ENCODE peak calls at places on chromosome 3, in five cellular contexts. One of them, this sample, is unnamed.

GRCh38 chr3:11558002-11558401 is 85.7 kb downstream of the VGLL4 start:
- DNase-seq in H1: no peak
- DNase-seq in NT2/D1: no peak
- DNase-seq in HepG2: no peak
- DNase-seq in GM12878: no peak
- DNase-seq in this sample: no peak

GRCh38 chr3:187211532-187212274 is 14.4 kb downstream of the RTP1 start:
- DNase-seq in H1: no peak
- DNase-seq in GM12878: no peak
- DNase-seq in NT2/D1: no peak
- DNase-seq in HepG2: no peak
- DNase-seq in this sample: no peak

GRCh38 chr3:33750216-33750558 is 32.1 kb upstream of the CLASP2 start:
- DNase-seq in GM12878: no peak
- DNase-seq in HepG2: no peak
- DNase-seq in H1: no peak
- DNase-seq in NT2/D1: no peak
- DNase-seq in this sample: no peak

GRCh38 chr3:38039899-38040261 is 872 bp downstream of the DLEC1 start:
- DNase-seq in NT2/D1: no peak
- DNase-seq in H1: no peak
- DNase-seq in GM12878: peak
- DNase-seq in HepG2: no peak
- DNase-seq in this sample: no peak

GRCh38 chr3:69282191-69282590 is 103.7 kb downstream of the FRMD4B start:
- DNase-seq in HepG2: no peak
- DNase-seq in NT2/D1: no peak
- DNase-seq in GM12878: no peak
- DNase-seq in H1: no peak
- DNase-seq in this sample: no peak

GRCh38 chr3:179421500-179421899 is 29.8 kb downstream of the GNB4 start:
- DNase-seq in H1: no peak
- DNase-seq in HepG2: no peak
- DNase-seq in GM12878: no peak
- DNase-seq in NT2/D1: no peak
- DNase-seq in this sample: no peak

GRCh38 chr3:71047616-71048531 is 535.7 kb downstream of the FOXP1 start:
- DNase-seq in NT2/D1: no peak
- DNase-seq in GM12878: no peak
- DNase-seq in H1: no peak
- DNase-seq in HepG2: no peak
- DNase-seq in this sample: no peak

GRCh38 chr3:197082871-197083270 is 53.3 kb upstream of the MELTF start:
- DNase-seq in H1: no peak
- DNase-seq in NT2/D1: no peak
- DNase-seq in GM12878: no peak
- DNase-seq in HepG2: no peak
- DNase-seq in this sample: no peak

GRCh38 chr3:2589336-2589969 is 490.8 kb downstream of the CNTN4 start:
- DNase-seq in HepG2: no peak
- DNase-seq in NT2/D1: no peak
- DNase-seq in GM12878: no peak
- DNase-seq in H1: no peak
- DNase-seq in this sample: no peak

GRCh38 chr3:28191363-28191762 is 50.1 kb upstream of the CMC1 start:
- DNase-seq in GM12878: no peak
- DNase-seq in NT2/D1: no peak
- DNase-seq in H1: no peak
- DNase-seq in HepG2: no peak
- DNase-seq in this sample: no peak

DNA sequence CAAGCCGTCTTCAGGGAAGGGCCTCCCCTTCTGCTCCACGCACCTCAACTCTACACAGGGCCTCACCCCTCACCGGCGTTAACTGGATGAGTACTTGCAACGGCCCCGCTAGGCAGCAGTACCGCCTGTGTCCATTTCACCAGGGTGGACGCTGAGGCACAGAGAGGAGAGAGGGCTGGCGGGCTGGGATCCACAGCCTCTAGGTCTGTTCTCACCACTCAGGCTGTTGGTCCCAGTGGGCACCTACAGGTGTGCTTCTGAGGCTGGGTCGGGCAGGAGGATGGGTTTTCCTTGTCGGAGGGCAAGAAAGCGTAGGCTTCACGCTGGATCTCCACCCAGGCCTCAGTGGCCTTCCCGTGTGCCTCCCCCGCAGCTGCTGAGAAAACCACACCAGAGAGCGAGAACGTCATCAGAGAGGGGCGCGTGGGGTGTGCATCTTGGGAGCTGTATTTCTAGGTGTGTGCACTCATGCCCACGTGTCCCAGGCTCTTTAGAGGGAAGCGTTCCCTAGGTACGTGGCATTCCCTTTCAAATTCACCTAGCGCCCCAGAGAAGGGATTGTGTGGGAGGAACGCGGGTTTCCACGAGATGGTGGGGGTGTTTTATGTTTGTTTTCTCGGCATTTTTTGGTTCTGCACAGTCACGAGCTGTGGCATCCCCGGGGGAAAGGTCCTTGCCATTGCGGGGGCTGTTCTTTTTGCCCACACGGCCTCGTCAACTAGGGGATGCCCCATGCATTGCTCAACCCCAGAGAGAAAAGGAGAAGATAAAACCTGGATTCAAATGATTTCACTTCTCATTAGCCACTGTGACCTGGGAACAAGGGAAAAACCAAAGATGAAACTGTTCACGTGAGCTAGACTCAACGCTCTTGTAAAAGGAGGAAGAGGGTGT is 67.7 kb downstream of the MGLL start:
- DNase-seq in NT2/D1: no peak
- DNase-seq in HepG2: no peak
- DNase-seq in GM12878: peak
- DNase-seq in H1: no peak
- DNase-seq in this sample: no peak
- TF ChIP-seq SUZ12 in NT2/D1: no peak
- TF ChIP-seq SUZ12 in HepG2: no peak
- TF ChIP-seq SUZ12 in GM12878: no peak
- TF ChIP-seq SUZ12 in H1: no peak
- TF ChIP-seq SUZ12 in this sample: no peak

DNA sequence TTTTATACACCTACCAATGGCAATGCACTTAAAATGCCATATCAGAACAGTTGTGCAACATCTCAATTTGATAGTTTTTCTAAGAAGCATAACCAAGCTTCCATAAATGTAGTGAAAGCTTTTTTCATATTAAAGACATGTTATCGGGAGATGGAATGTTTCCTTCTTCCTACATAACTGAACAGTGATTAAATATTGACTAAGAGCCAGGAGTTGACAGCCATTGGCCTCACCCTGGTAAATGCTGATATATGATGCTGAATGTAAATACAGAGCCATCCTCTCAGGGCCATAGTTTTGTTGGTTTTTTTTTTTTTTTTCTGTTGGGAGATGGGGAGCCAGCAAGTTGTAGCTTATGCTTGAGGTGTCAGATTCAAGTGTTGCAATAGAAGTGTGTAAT is 203.4 kb upstream of the IL12A start:
- DNase-seq in GM12878: no peak
- DNase-seq in HepG2: peak
- DNase-seq in H1: no peak
- DNase-seq in NT2/D1: no peak
- DNase-seq in this sample: no peak
- TF ChIP-seq SUZ12 in GM12878: no peak
- TF ChIP-seq SUZ12 in HepG2: no peak
- TF ChIP-seq SUZ12 in H1: no peak
- TF ChIP-seq SUZ12 in NT2/D1: no peak
- TF ChIP-seq SUZ12 in this sample: no peak

DNA sequence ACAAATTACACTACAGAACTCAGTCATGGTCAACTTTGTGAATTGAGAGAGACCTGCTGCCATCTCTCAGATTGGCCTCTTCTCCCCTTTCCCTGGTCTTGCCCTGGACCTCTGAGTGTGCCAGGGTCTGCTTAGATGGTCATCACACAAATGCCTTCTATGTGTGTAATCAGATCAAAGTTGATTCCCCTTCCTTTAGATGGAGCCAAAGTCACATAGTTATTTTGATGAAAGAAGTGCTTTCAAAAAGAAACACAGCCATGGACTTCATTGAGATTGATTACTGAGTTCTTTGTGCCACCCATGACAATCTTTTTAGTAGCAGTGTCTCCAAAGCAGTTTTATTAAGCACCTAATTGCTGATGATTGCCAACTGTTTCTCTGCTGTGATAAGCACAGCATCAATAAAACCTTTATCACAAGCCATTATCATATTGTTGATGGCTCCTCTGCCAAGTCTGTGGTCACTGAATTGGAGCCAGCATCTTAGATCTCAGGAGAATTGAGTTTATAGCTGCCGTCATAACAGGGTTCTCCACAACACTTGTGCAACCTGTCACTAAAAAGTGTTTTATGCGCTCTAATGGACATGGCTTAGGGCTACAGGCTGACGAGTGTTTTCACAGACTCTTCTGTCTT is 149.7 kb upstream of the NUDT16 start:
- DNase-seq in HepG2: peak
- DNase-seq in NT2/D1: no peak
- DNase-seq in GM12878: no peak
- DNase-seq in H1: no peak
- DNase-seq in this sample: no peak
- TF ChIP-seq SUZ12 in HepG2: no peak
- TF ChIP-seq SUZ12 in NT2/D1: no peak
- TF ChIP-seq SUZ12 in GM12878: no peak
- TF ChIP-seq SUZ12 in H1: no peak
- TF ChIP-seq SUZ12 in this sample: no peak

DNA sequence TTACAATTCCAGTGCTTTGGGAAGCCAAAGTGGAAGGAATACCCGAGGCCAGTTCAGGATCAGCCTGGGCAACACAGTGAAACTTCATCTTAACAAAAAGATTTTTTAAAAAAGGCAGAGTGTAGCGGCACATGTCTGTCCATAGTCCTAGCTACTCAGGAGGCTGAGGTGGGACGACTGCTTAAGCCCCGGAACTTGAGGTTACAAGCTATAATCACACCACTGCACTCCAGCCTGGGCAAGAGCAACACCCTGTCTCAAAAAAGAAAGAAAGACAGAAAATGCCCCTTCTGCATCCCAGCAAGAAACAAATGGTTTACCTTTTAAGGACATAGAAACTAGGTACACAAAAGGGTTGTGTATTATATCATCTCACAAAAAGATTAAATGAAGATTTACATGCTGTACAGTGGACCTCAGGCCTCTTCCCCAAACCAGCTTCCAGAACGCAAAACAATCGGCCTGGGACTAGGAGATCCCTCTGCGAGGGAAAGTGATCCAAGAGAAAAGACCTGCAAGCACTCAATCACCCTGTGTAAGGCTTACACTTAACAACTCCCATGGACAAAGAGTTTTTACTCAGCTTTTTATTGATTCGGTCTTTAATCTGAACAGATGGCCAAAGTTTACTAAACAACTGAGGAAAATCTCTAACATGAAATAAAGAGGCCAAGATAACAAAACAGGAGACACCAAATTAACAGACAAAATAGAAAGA is 21.2 kb downstream of the TFDP2 start:
- DNase-seq in H1: no peak
- DNase-seq in NT2/D1: no peak
- DNase-seq in HepG2: no peak
- DNase-seq in GM12878: no peak
- DNase-seq in this sample: no peak
- TF ChIP-seq SUZ12 in H1: no peak
- TF ChIP-seq SUZ12 in NT2/D1: no peak
- TF ChIP-seq SUZ12 in HepG2: no peak
- TF ChIP-seq SUZ12 in GM12878: no peak
- TF ChIP-seq SUZ12 in this sample: no peak

DNA sequence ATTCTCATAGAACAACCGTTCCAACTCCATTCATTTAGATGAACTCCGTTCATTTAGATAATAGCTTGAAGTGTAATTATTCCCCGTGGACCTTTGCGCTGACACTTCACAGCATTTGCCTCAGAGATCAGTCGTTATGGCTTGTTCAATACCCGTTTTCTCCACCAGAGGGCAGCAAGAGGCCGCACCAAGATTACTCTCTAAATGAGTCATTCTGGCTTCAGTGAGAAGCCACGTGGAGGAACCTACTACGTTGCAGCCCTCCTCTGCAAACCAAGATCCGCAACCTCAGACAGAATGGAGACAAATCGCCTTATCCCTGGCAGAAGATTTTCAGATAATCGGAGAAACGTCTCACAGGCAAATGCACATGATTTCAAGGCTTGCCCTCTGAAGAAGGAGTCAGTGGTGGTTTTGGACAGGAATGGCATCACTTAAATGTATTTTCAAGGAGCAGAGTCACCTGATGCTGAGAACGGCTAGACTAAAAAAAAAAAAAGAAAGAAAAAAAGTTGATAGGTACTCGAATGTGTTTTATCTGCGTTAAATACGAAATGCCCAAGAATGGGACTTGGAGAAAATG is 60.5 kb downstream of the GTPBP8 start:
- DNase-seq in H1: peak
- DNase-seq in GM12878: peak
- DNase-seq in NT2/D1: peak
- DNase-seq in HepG2: peak
- DNase-seq in this sample: peak
- TF ChIP-seq SUZ12 in H1: no peak
- TF ChIP-seq SUZ12 in GM12878: no peak
- TF ChIP-seq SUZ12 in NT2/D1: no peak
- TF ChIP-seq SUZ12 in HepG2: no peak
- TF ChIP-seq SUZ12 in this sample: no peak